ENCODE peak calls at places on chromosomes 5 and 9, in seven cellular contexts. X is lung; P is stimulated activated CD4-positive, alpha-beta T cell treated with anti-CD3 and anti-CD28 coated beads, Interleukin-1b, Interleukin-23, amount 100 ng/mL, for 24 hours; O is cardiac fibroblast; K is kidney glomerular epithelial cell; E is tibial nerve; J is amniotic stem cell. N is an unnamed sample.

GRCh38 chr5:112646139-112646941 is 91.3 kb upstream of the APC start:
- DNase-seq in E (no peak), P (no peak), J (no peak), K (no peak), O (no peak), X (no peak), N (no peak)

GRCh38 chr5:127934791-127935256 is 148.7 kb upstream of the SLC12A2 start:
- DNase-seq in K (peak), O (peak), J (no peak), P (no peak), E (no peak), X (peak), N (no peak)

GRCh38 chr5:107359916-107360234 is 310.9 kb downstream of the EFNA5 start:
- DNase-seq in E (no peak), X (no peak), K (no peak), P (no peak), J (no peak), O (no peak), N (no peak)

GRCh38 chr9:114487607-114488300 is 17.5 kb downstream of the WHRN start:
- DNase-seq in E (peak), O (peak), P (peak), K (peak), X (peak), J (peak), N (peak)

GRCh38 chr9:70470050-70471015 is 55.9 kb upstream of the KLF9 start:
- DNase-seq in X (no peak), P (no peak), K (no peak), E (no peak), J (no peak), O (peak), N (no peak)

GRCh38 chr9:74443036-74443750 is 53.9 kb upstream of the RORB start:
- DNase-seq in O (no peak), J (no peak), P (no peak), K (no peak), E (no peak), X (no peak), N (no peak)

GRCh38 chr5:178624626-178625546 is 2.0 kb downstream of the CLK4 start:
- DNase-seq in P (no peak), K (no peak), X (no peak), E (no peak), O (peak), J (no peak), N (peak)

GRCh38 chr5:91146905-91147600 is 236.1 kb downstream of the ARRDC3 start:
- DNase-seq in P (no peak), O (no peak), J (no peak), K (no peak), X (no peak), E (no peak), N (no peak)

GRCh38 chr5:157312492-157312891 is 46.6 kb downstream of the CYFIP2 start:
- DNase-seq in J (peak), O (peak), E (peak), X (peak), K (peak), P (peak), N (peak)

GRCh38 chr5:57666582-57666981 is 184.0 kb upstream of the ACTBL2 start:
- DNase-seq in O (peak), K (no peak), P (no peak), J (no peak), X (no peak), E (no peak), N (no peak)

GRCh38 chr9:94084314-94084713 is at the start of gene PTPDC1:
- DNase-seq in K (peak), J (peak), E (peak), P (no peak), X (no peak), O (peak), N (peak)

GRCh38 chr9:13719981-13720380 is 440.5 kb upstream of the MPDZ start:
- DNase-seq in K (peak), P (no peak), O (peak), E (no peak), X (no peak), J (peak), N (no peak)

GRCh38 chr5:92207156-92207555 is 824.0 kb upstream of the ARRDC3 start:
- DNase-seq in O (no peak), X (no peak), K (no peak), P (no peak), J (no peak), E (no peak), N (no peak)

GRCh38 chr5:176955895-176956294 is 50.7 kb downstream of the UIMC1 start:
- DNase-seq in O (peak), E (no peak), P (no peak), K (no peak), X (no peak), J (no peak), N (no peak)

GRCh38 chr5:1445313-1445894 is at the start of gene SLC6A3:
- DNase-seq in E (no peak), K (no peak), X (no peak), P (peak), J (no peak), O (peak), N (no peak)